ENCODE peak calls at places on chromosomes 3 and 15, in nine cellular contexts. One of them, this sample, is unnamed. For H3K36me3, the result is how much of the 10 kb centered on the place peaks cover.

GRCh38 chr15:101456079-101456791 is 33.3 kb downstream of the PCSK6 start:
- DNase-seq in GM12878: no peak
- DNase-seq in Panc1: no peak
- DNase-seq in fibroblast of lung: no peak
- DNase-seq in uterus: no peak
- DNase-seq in left ventricle myocardium inferior: no peak
- DNase-seq in stomach: no peak
- DNase-seq in CD8-positive, alpha-beta T cell: no peak
- DNase-seq in BJ: no peak
- DNase-seq in this sample: no peak

GRCh38 chr15:58839485-58839884 is 68.4 kb downstream of the MINDY2 start:
- DNase-seq in CD8-positive, alpha-beta T cell: no peak
- DNase-seq in BJ: no peak
- DNase-seq in left ventricle myocardium inferior: no peak
- DNase-seq in Panc1: no peak
- DNase-seq in GM12878: no peak
- DNase-seq in uterus: no peak
- DNase-seq in stomach: no peak
- DNase-seq in fibroblast of lung: no peak
- DNase-seq in this sample: peak

GRCh38 chr15:62564889-62565288 is 399.8 kb upstream of the C2CD4B start:
- DNase-seq in GM12878: no peak
- DNase-seq in BJ: no peak
- DNase-seq in uterus: no peak
- DNase-seq in stomach: no peak
- DNase-seq in fibroblast of lung: no peak
- DNase-seq in left ventricle myocardium inferior: no peak
- DNase-seq in Panc1: no peak
- DNase-seq in CD8-positive, alpha-beta T cell: no peak
- DNase-seq in this sample: no peak

GRCh38 chr15:69997701-69998273 is 99.9 kb downstream of the TLE3 start:
- DNase-seq in stomach: peak
- DNase-seq in left ventricle myocardium inferior: peak
- DNase-seq in fibroblast of lung: peak
- DNase-seq in uterus: no peak
- DNase-seq in CD8-positive, alpha-beta T cell: no peak
- DNase-seq in BJ: no peak
- DNase-seq in GM12878: no peak
- DNase-seq in Panc1: no peak
- DNase-seq in this sample: peak

GRCh38 chr3:175571096-175571495 is 712.0 kb downstream of the NAALADL2 start:
- DNase-seq in stomach: no peak
- DNase-seq in BJ: no peak
- DNase-seq in CD8-positive, alpha-beta T cell: no peak
- DNase-seq in left ventricle myocardium inferior: no peak
- DNase-seq in uterus: no peak
- DNase-seq in fibroblast of lung: no peak
- DNase-seq in Panc1: no peak
- DNase-seq in GM12878: no peak
- DNase-seq in this sample: peak

GRCh38 chr3:118213892-118214291 is 820.8 kb downstream of the IGSF11 start:
- DNase-seq in GM12878: no peak
- DNase-seq in stomach: no peak
- DNase-seq in fibroblast of lung: no peak
- DNase-seq in Panc1: no peak
- DNase-seq in left ventricle myocardium inferior: no peak
- DNase-seq in BJ: no peak
- DNase-seq in CD8-positive, alpha-beta T cell: no peak
- DNase-seq in uterus: no peak
- DNase-seq in this sample: no peak

GRCh38 chr15:35673093-35673573 is 127.2 kb upstream of the DPH6 start:
- DNase-seq in Panc1: no peak
- DNase-seq in uterus: no peak
- DNase-seq in stomach: peak
- DNase-seq in GM12878: no peak
- DNase-seq in BJ: no peak
- DNase-seq in CD8-positive, alpha-beta T cell: no peak
- DNase-seq in left ventricle myocardium inferior: no peak
- DNase-seq in fibroblast of lung: no peak
- DNase-seq in this sample: no peak

GRCh38 chr3:160869825-160870224 is 113.8 kb downstream of the PPM1L start:
- DNase-seq in left ventricle myocardium inferior: peak
- DNase-seq in uterus: no peak
- DNase-seq in Panc1: no peak
- DNase-seq in fibroblast of lung: no peak
- DNase-seq in CD8-positive, alpha-beta T cell: no peak
- DNase-seq in stomach: no peak
- DNase-seq in GM12878: no peak
- DNase-seq in BJ: no peak
- DNase-seq in this sample: peak

GRCh38 chr15:70447927-70448698 is 315.2 kb downstream of the UACA start:
- DNase-seq in CD8-positive, alpha-beta T cell: peak
- DNase-seq in uterus: no peak
- DNase-seq in Panc1: no peak
- DNase-seq in stomach: peak
- DNase-seq in GM12878: no peak
- DNase-seq in left ventricle myocardium inferior: peak
- DNase-seq in fibroblast of lung: peak
- DNase-seq in BJ: no peak
- DNase-seq in this sample: no peak

GRCh38 chr3:127588675-127589577 is 1.6 kb downstream of the TPRA1 start:
- DNase-seq in Panc1: no peak
- DNase-seq in stomach: no peak
- DNase-seq in uterus: no peak
- DNase-seq in CD8-positive, alpha-beta T cell: no peak
- DNase-seq in BJ: peak
- DNase-seq in GM12878: no peak
- DNase-seq in left ventricle myocardium inferior: no peak
- DNase-seq in fibroblast of lung: peak
- DNase-seq in this sample: peak

GRCh38 chr15:48176097-48176496 is 2.0 kb downstream of the MYEF2 start:
- DNase-seq in stomach: no peak
- DNase-seq in Panc1: no peak
- DNase-seq in left ventricle myocardium inferior: no peak
- DNase-seq in GM12878: no peak
- DNase-seq in CD8-positive, alpha-beta T cell: no peak
- DNase-seq in fibroblast of lung: peak
- DNase-seq in uterus: no peak
- DNase-seq in BJ: no peak
- DNase-seq in this sample: no peak

GRCh38 chr3:170679190-170679589 is 93.3 kb upstream of the SLC7A14 start:
- DNase-seq in BJ: no peak
- DNase-seq in GM12878: no peak
- DNase-seq in left ventricle myocardium inferior: no peak
- DNase-seq in fibroblast of lung: no peak
- DNase-seq in stomach: no peak
- DNase-seq in Panc1: no peak
- DNase-seq in CD8-positive, alpha-beta T cell: no peak
- DNase-seq in uterus: no peak
- DNase-seq in this sample: peak

GRCh38 chr15:43150171-43150929 is 17.0 kb downstream of the TMEM62 start:
- DNase-seq in uterus: no peak
- DNase-seq in left ventricle myocardium inferior: no peak
- DNase-seq in GM12878: no peak
- DNase-seq in Panc1: no peak
- DNase-seq in BJ: peak
- DNase-seq in CD8-positive, alpha-beta T cell: no peak
- DNase-seq in stomach: no peak
- DNase-seq in fibroblast of lung: peak
- DNase-seq in this sample: peak

GRCh38 chr3:112631257-112631656 is 9.7 kb downstream of the CCDC80 start:
- DNase-seq in CD8-positive, alpha-beta T cell: no peak
- DNase-seq in BJ: no peak
- DNase-seq in fibroblast of lung: no peak
- DNase-seq in uterus: no peak
- DNase-seq in GM12878: no peak
- DNase-seq in stomach: no peak
- DNase-seq in Panc1: no peak
- DNase-seq in left ventricle myocardium inferior: no peak
- DNase-seq in this sample: no peak

GRCh38 chr3:177679568-177680441 is 482.5 kb upstream of the TBL1XR1 start:
- DNase-seq in GM12878: no peak
- DNase-seq in Panc1: no peak
- DNase-seq in fibroblast of lung: peak
- DNase-seq in CD8-positive, alpha-beta T cell: no peak
- DNase-seq in stomach: no peak
- DNase-seq in BJ: no peak
- DNase-seq in uterus: peak
- DNase-seq in left ventricle myocardium inferior: no peak
- DNase-seq in this sample: no peak

GRCh38 chr3:108283006-108283405 is 13.3 kb upstream of the HHLA2 start:
- DNase-seq in fibroblast of lung: peak
- DNase-seq in Panc1: no peak
- DNase-seq in CD8-positive, alpha-beta T cell: no peak
- DNase-seq in stomach: no peak
- DNase-seq in uterus: no peak
- DNase-seq in BJ: no peak
- DNase-seq in left ventricle myocardium inferior: no peak
- DNase-seq in GM12878: no peak
- DNase-seq in this sample: no peak

GRCh38 chr3:52743152-52743551 is 27.6 kb downstream of the NEK4 start:
- DNase-seq in BJ: no peak
- DNase-seq in GM12878: no peak
- DNase-seq in CD8-positive, alpha-beta T cell: no peak
- DNase-seq in stomach: peak
- DNase-seq in left ventricle myocardium inferior: no peak
- DNase-seq in uterus: no peak
- DNase-seq in Panc1: no peak
- DNase-seq in fibroblast of lung: no peak
- DNase-seq in this sample: no peak
- H3K36me3 ChIP-seq in BJ: under half
- H3K36me3 ChIP-seq in GM12878: under half
- H3K36me3 ChIP-seq in CD8-positive, alpha-beta T cell: under half
- H3K36me3 ChIP-seq in stomach: half or more
- H3K36me3 ChIP-seq in left ventricle myocardium inferior: half or more
- H3K36me3 ChIP-seq in uterus: under half
- H3K36me3 ChIP-seq in Panc1: under half
- H3K36me3 ChIP-seq in fibroblast of lung: under half
- H3K36me3 ChIP-seq in this sample: under half

GRCh38 chr15:64842099-64842940 is 605 bp downstream of the PLEKHO2 start:
- DNase-seq in CD8-positive, alpha-beta T cell: no peak
- DNase-seq in Panc1: no peak
- DNase-seq in left ventricle myocardium inferior: peak
- DNase-seq in fibroblast of lung: peak
- DNase-seq in uterus: no peak
- DNase-seq in stomach: no peak
- DNase-seq in GM12878: no peak
- DNase-seq in BJ: no peak
- DNase-seq in this sample: peak

GRCh38 chr15:64844576-64845140 is 2.9 kb downstream of the PLEKHO2 start:
- DNase-seq in left ventricle myocardium inferior: no peak
- DNase-seq in CD8-positive, alpha-beta T cell: no peak
- DNase-seq in uterus: no peak
- DNase-seq in stomach: no peak
- DNase-seq in Panc1: no peak
- DNase-seq in fibroblast of lung: no peak
- DNase-seq in BJ: no peak
- DNase-seq in GM12878: no peak
- DNase-seq in this sample: no peak

GRCh38 chr15:64845183-64845611 is 3.5 kb downstream of the PLEKHO2 start:
- DNase-seq in BJ: no peak
- DNase-seq in fibroblast of lung: peak
- DNase-seq in uterus: no peak
- DNase-seq in GM12878: no peak
- DNase-seq in Panc1: no peak
- DNase-seq in left ventricle myocardium inferior: peak
- DNase-seq in CD8-positive, alpha-beta T cell: no peak
- DNase-seq in stomach: no peak
- DNase-seq in this sample: no peak

GRCh38 chr15:64842986-64843561 is 1.4 kb downstream of the PLEKHO2 start:
- DNase-seq in Panc1: no peak
- DNase-seq in CD8-positive, alpha-beta T cell: no peak
- DNase-seq in fibroblast of lung: peak
- DNase-seq in GM12878: no peak
- DNase-seq in stomach: no peak
- DNase-seq in uterus: peak
- DNase-seq in BJ: no peak
- DNase-seq in left ventricle myocardium inferior: peak
- DNase-seq in this sample: no peak

GRCh38 chr15:64843996-64844395 is 2.3 kb downstream of the PLEKHO2 start:
- DNase-seq in fibroblast of lung: no peak
- DNase-seq in CD8-positive, alpha-beta T cell: no peak
- DNase-seq in Panc1: no peak
- DNase-seq in BJ: no peak
- DNase-seq in left ventricle myocardium inferior: no peak
- DNase-seq in stomach: no peak
- DNase-seq in GM12878: no peak
- DNase-seq in uterus: no peak
- DNase-seq in this sample: no peak
- H3K4me3 ChIP-seq in fibroblast of lung: peak
- H3K4me3 ChIP-seq in CD8-positive, alpha-beta T cell: peak
- H3K4me3 ChIP-seq in Panc1: no peak
- H3K4me3 ChIP-seq in BJ: peak
- H3K4me3 ChIP-seq in left ventricle myocardium inferior: peak
- H3K4me3 ChIP-seq in stomach: peak
- H3K4me3 ChIP-seq in GM12878: peak
- H3K4me3 ChIP-seq in uterus: peak
- H3K4me3 ChIP-seq in this sample: no peak

DNA sequence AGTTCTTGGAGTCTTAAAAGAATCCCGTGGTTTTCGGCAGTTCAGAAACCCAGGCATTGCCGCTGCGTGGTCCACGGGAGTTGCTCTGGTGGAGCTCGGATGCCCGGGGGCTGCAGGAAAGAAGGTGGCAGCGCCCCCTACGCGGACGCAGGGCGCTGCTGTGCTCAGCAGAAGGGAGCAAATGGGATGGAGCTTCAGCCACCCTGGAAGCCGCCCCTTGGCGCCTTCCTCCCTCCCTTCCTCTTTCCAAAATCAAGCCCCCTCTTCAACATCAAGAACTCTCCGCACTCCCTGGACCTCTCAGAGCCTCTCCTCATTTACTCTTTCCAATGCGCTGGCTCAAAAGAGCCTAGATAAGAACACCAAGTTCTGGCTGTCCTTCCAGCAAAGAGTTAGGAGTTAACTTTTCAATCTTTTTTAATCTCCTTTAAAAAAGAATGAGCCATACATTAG is 880 bp upstream of the CHRNA7 start:
- DNase-seq in GM12878: no peak
- DNase-seq in fibroblast of lung: no peak
- DNase-seq in stomach: peak
- DNase-seq in left ventricle myocardium inferior: no peak
- DNase-seq in Panc1: no peak
- DNase-seq in CD8-positive, alpha-beta T cell: no peak
- DNase-seq in uterus: peak
- DNase-seq in BJ: no peak
- DNase-seq in this sample: no peak
- TF ChIP-seq CTCF in GM12878: no peak
- TF ChIP-seq CTCF in fibroblast of lung: no peak
- TF ChIP-seq CTCF in stomach: no peak
- TF ChIP-seq CTCF in left ventricle myocardium inferior: peak
- TF ChIP-seq CTCF in Panc1: peak
- TF ChIP-seq CTCF in CD8-positive, alpha-beta T cell: no peak
- TF ChIP-seq CTCF in uterus: peak
- TF ChIP-seq CTCF in BJ: peak
- TF ChIP-seq CTCF in this sample: no peak

DNA sequence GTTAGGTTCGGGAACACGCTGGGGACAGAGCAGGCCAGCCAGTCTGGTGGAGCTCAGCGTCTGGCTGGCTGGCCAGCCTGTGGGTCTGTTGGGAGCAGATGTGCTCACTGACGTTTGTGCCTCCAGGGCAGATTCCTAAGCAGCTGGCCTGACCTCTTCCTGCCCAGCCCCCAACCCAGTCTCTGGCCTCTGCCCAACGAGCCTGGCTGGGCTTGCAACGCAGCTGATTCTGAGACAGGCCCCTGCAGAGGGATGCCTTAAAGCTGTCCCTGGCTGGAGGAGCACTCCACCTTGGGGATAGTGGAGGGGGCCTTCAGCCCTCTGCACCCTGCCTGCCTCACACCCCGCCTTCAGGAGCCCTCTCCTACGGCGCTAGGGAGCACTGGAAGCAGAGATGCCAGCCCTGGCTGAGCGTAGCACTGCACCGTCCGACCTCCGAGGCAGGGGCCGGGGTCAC is 46.0 kb downstream of the KLF13 start:
- DNase-seq in left ventricle myocardium inferior: peak
- DNase-seq in GM12878: no peak
- DNase-seq in CD8-positive, alpha-beta T cell: no peak
- DNase-seq in uterus: peak
- DNase-seq in Panc1: no peak
- DNase-seq in fibroblast of lung: peak
- DNase-seq in stomach: no peak
- DNase-seq in BJ: peak
- DNase-seq in this sample: peak
- H3K36me3 ChIP-seq in left ventricle myocardium inferior: under half
- H3K36me3 ChIP-seq in GM12878: under half
- H3K36me3 ChIP-seq in CD8-positive, alpha-beta T cell: under half
- H3K36me3 ChIP-seq in uterus: under half
- H3K36me3 ChIP-seq in Panc1: under half
- H3K36me3 ChIP-seq in fibroblast of lung: under half
- H3K36me3 ChIP-seq in stomach: half or more
- H3K36me3 ChIP-seq in BJ: under half
- H3K36me3 ChIP-seq in this sample: under half